ENCODE peak calls at places on chromosomes 2 and 18, in four cellular contexts. M is right lobe of liver; R is lower lobe of right lung; O is CD8-positive, alpha-beta T cell. F is an unnamed sample. For H3K36me3 and H3K4me1, the result is how much of the 10 kb centered on the place peaks cover.

GRCh38 chr2:72923833-72924352 is 6.6 kb downstream of the EMX1 start:
- DNase-seq in M (no peak), R (no peak), O (no peak), F (no peak)

GRCh38 chr2:149005471-149006077 is 32.9 kb upstream of the LYPD6B start:
- DNase-seq in M (no peak), R (no peak), O (no peak), F (no peak)

GRCh38 chr2:37683926-37684780 is 12.7 kb upstream of the CDC42EP3 start:
- DNase-seq in M (no peak), R (no peak), O (no peak), F (no peak)

GRCh38 chr18:51235011-51235789 is 37.7 kb upstream of the MEX3C start:
- DNase-seq in M (no peak), R (no peak), O (no peak), F (no peak)

GRCh38 chr2:188645982-188646381 is 328.2 kb upstream of the COL3A1 start:
- DNase-seq in M (no peak), R (no peak), O (no peak), F (no peak)

GRCh38 chr2:237486819-237487448 is at the start of gene MLPH:
- DNase-seq in M (peak), R (peak), O (no peak), F (no peak)

GRCh38 chr2:215143458-215143857 is 5.0 kb upstream of the ABCA12 start:
- DNase-seq in M (no peak), R (no peak), O (no peak), F (no peak)

GRCh38 chr2:73700111-73700510 is 37.0 kb downstream of the TPRKB start:
- DNase-seq in M (peak), R (no peak), O (no peak), F (no peak)

GRCh38 chr2:3867451-3867850 is 164.1 kb downstream of the DCDC2C start:
- DNase-seq in M (no peak), R (no peak), O (no peak), F (no peak)

GRCh38 chr18:2706903-2707302 is 51.4 kb downstream of the SMCHD1 start:
- DNase-seq in M (no peak), R (no peak), O (no peak), F (no peak)

GRCh38 chr2:237244976-237245646 is 159.4 kb downstream of the COPS8 start:
- DNase-seq in M (no peak), R (no peak), O (no peak), F (no peak)

GRCh38 chr2:236833501-236834186 is 252.0 kb upstream of the COPS8 start:
- DNase-seq in M (no peak), R (no peak), O (no peak), F (no peak)

GRCh38 chr2:214593723-214594122 is 182.9 kb downstream of the VWC2L start:
- DNase-seq in M (no peak), R (no peak), O (no peak), F (no peak)

GRCh38 chr2:127640082-127641072 is 5.6 kb upstream of the GPR17 start:
- DNase-seq in M (no peak), R (no peak), O (no peak), F (no peak)

GRCh38 chr2:204468689-204469429 is 76.4 kb upstream of the PARD3B start:
- DNase-seq in M (no peak), R (no peak), O (no peak), F (no peak)

GRCh38 chr2:112706170-112706664 is 14.6 kb upstream of the NT5DC4 start:
- DNase-seq in M (peak), R (no peak), O (peak), F (no peak)

GRCh38 chr2:83196225-83196624 is 1262.9 kb downstream of the SUCLG1 start:
- DNase-seq in M (no peak), R (no peak), O (no peak), F (no peak)

GRCh38 chr2:6963727-6964126 is 46.5 kb downstream of the RNF144A start:
- DNase-seq in M (no peak), R (no peak), O (no peak), F (no peak)

GRCh38 chr2:229616433-229616832 is 97.9 kb downstream of the DNER start:
- DNase-seq in M (no peak), R (no peak), O (no peak), F (no peak)

GRCh38 chr2:186309901-186310300 is 176.2 kb upstream of the ZC3H15 start:
- DNase-seq in M (no peak), R (no peak), O (no peak), F (no peak)

GRCh38 chr2:175600024-175600831 is 401.8 kb downstream of the LNPK start:
- DNase-seq in M (no peak), R (no peak), O (no peak), F (no peak)

GRCh38 chr2:151334082-151334815 is 23.1 kb upstream of the TNFAIP6 start:
- DNase-seq in M (no peak), R (no peak), O (no peak), F (peak)

GRCh38 chr2:198273670-198274069 is 469.3 kb downstream of the PLCL1 start:
- DNase-seq in M (no peak), R (no peak), O (no peak), F (no peak)

GRCh38 chr2:236367791-236368289 is 103.6 kb upstream of the ASB18 start:
- DNase-seq in M (no peak), R (no peak), O (no peak), F (no peak)

GRCh38 chr2:130819915-130820861 is 16.5 kb upstream of the ARHGEF4 start:
- DNase-seq in M (no peak), R (no peak), O (no peak), F (no peak)

GRCh38 chr2:236047886-236048540 is 120.2 kb downstream of the GBX2 start:
- DNase-seq in M (no peak), R (no peak), O (no peak), F (no peak)

GRCh38 chr2:150916997-150917396 is 344.7 kb downstream of the RBM43 start:
- DNase-seq in M (no peak), R (no peak), O (no peak), F (no peak)

GRCh38 chr2:16009560-16009959 is 69.2 kb downstream of the MYCN start:
- DNase-seq in M (no peak), R (no peak), O (no peak), F (no peak)

GRCh38 chr2:1231664-1232063 is 181.6 kb upstream of the TPO start:
- DNase-seq in M (no peak), R (no peak), O (no peak), F (no peak)

GRCh38 chr2:111094686-111095085 is 26.0 kb upstream of the BCL2L11 start:
- DNase-seq in M (no peak), R (no peak), O (no peak), F (no peak)

GRCh38 chr2:150465703-150466569 is 21.5 kb downstream of the RND3 start:
- DNase-seq in M (no peak), R (no peak), O (no peak), F (no peak)

GRCh38 chr2:240478346-240479110 is 43.1 kb downstream of the GPC1 start:
- DNase-seq in M (no peak), R (peak), O (no peak), F (peak)

GRCh38 chr2:204010611-204011560 is 74.3 kb downstream of the ICOS start:
- DNase-seq in M (no peak), R (no peak), O (no peak), F (no peak)

GRCh38 chr2:3870222-3870621 is 166.8 kb downstream of the DCDC2C start:
- DNase-seq in M (no peak), R (no peak), O (no peak), F (no peak)

GRCh38 chr2:141942006-141942789 is 188.6 kb downstream of the LRP1B start:
- DNase-seq in M (no peak), R (no peak), O (no peak), F (no peak)

GRCh38 chr2:69081001-69081400 is 68.0 kb downstream of the ANTXR1 start:
- DNase-seq in M (no peak), R (no peak), O (no peak), F (no peak)

GRCh38 chr2:64773461-64774118 is 119.9 kb upstream of the SERTAD2 start:
- DNase-seq in M (no peak), R (no peak), O (no peak), F (no peak)

GRCh38 chr2:199772693-199772976 is 78.4 kb downstream of the FTCDNL1 start:
- DNase-seq in M (no peak), R (no peak), O (no peak), F (no peak)

GRCh38 chr2:234564719-234565118 is 67.8 kb upstream of the ARL4C start:
- DNase-seq in M (no peak), R (no peak), O (no peak), F (no peak)
- TF ChIP-seq CTCF in M (peak), R (no peak), O (no peak), F (no peak)

GRCh38 chr2:11616097-11616687 is 53.8 kb downstream of the NTSR2 start:
- DNase-seq in M (no peak), R (no peak), O (no peak), F (no peak)

GRCh38 chr2:11616851-11617415 is 53.1 kb downstream of the NTSR2 start:
- DNase-seq in M (no peak), R (no peak), O (no peak), F (no peak)

GRCh38 chr2:11617527-11617926 is 52.5 kb downstream of the NTSR2 start:
- DNase-seq in M (no peak), R (no peak), O (no peak), F (no peak)

GRCh38 chr2:11613297-11613696 is 56.7 kb downstream of the NTSR2 start:
- DNase-seq in M (no peak), R (no peak), O (no peak), F (no peak)

GRCh38 chr2:11615209-11615608 is 54.8 kb downstream of the NTSR2 start:
- DNase-seq in M (no peak), R (no peak), O (no peak), F (no peak)
- H3K36me3 ChIP-seq in M (under half), R (under half), O (under half), F (under half)

GRCh38 chr18:9148239-9148552 is 11.6 kb downstream of the ANKRD12 start:
- DNase-seq in M (no peak), R (no peak), O (no peak), F (no peak)
- H3K4me1 ChIP-seq in M (half or more), R (half or more), O (under half), F (half or more)

DNA sequence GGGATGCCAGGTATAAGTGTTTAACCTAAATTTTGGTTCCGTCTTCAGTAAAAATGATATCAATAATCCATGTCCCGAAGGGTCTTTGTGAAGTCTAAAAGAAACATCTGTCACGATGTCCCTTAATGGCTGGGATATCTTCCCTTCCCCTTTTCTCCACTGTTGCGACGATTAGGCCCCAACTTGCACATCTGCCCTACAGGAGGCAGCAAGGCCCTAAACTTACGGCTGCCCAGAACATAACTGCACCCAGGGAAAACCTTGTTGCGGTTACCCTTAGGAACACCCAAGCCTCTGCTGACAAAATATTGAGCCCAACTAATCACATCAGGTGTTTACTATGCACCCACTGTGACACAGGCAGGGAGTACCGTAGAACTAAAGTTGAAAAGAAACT is 1.2 kb upstream of the SMAD2 start:
- DNase-seq in M (no peak), R (no peak), O (no peak), F (no peak)
- TF ChIP-seq CTCF in M (no peak), R (no peak), O (no peak), F (no peak)

GRCh38 chr2:226366920-226367319 is 432.7 kb downstream of the IRS1 start:
- DNase-seq in M (no peak), R (no peak), O (no peak), F (no peak)
- H3K36me3 ChIP-seq in M (under half), R (under half), O (under half), F (under half)

DNA sequence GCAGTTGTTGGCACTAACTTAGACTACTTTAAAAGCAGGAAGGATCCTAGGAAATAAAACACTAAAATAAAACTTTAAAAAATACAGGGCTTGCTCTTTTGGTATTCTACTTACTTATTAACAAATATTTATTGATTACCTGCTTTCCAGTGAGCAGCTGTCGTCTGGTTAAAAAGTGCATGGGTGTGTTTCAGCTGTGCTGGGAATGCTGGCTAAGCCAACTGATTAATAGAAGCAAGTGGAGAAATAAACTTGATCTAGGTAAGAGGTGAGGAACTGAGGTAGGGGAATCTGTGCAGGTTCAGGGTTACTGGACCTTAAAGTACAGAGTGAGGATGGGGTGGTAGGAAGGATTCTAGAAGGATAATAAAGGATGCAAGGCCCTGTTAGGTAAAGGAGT is 110.8 kb downstream of the SPTBN1 start:
- DNase-seq in M (peak), R (no peak), O (no peak), F (no peak)
- H3K4me1 ChIP-seq in M (half or more), R (half or more), O (half or more), F (under half)

GRCh38 chr2:121562269-121563176 is 31.8 kb downstream of the RNU4ATAC start:
- DNase-seq in M (no peak), R (no peak), O (no peak), F (no peak)

GRCh38 chr2:121567452-121567851 is 36.8 kb downstream of the RNU4ATAC start:
- DNase-seq in M (no peak), R (no peak), O (no peak), F (no peak)

GRCh38 chr2:121567957-121568409 is 37.3 kb downstream of the RNU4ATAC start:
- DNase-seq in M (no peak), R (no peak), O (no peak), F (no peak)

GRCh38 chr2:121565389-121566250 is 34.9 kb downstream of the RNU4ATAC start:
- DNase-seq in M (no peak), R (no peak), O (no peak), F (no peak)

DNA sequence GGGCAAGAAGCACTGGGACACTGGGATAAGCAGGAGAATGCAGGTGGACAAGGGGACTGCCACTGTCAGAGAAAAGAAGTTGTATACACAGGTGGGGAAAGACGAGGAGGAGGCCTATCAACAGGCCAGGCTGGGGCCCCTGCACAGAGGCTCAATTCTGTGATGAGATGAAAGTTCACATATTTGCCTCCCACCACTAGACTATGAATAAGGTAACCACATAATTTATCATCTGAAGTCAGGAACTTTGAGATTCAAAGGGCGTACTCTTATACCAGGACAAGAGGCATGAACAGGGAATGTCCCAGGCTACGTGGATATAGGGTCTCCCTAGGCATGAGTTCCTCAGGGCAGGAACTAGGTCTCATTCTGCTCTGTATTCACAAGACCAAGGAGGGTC is 34.2 kb downstream of the RNU4ATAC start:
- DNase-seq in M (no peak), R (no peak), O (no peak), F (no peak)
- TF ChIP-seq CTCF in M (no peak), R (no peak), O (no peak), F (no peak)

DNA sequence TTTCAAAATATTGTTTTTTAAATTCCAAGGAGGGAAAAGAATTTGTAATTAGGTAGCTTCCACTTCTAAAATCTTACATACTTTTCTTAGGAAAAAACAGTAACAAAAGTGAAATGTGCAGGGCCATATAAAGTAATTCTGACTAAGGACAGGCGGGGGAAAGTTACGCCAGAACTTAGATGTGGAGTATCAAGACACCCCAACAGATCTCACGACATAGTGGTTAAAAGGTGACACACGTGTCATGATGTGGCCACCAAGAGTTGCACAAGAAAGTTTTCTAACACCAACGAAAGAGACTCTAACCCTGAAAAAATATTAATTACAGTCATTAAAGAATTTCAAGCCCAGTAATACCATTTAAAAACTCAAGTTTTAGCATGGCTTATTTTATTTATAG is 51.0 kb downstream of the KIDINS220 start:
- DNase-seq in M (no peak), R (no peak), O (no peak), F (no peak)
- H3K36me3 ChIP-seq in M (under half), R (half or more), O (under half), F (under half)

GRCh38 chr2:201436141-201436540 is 15.1 kb downstream of the TRAK2 start:
- DNase-seq in M (no peak), R (no peak), O (no peak), F (no peak)
- H3K4me1 ChIP-seq in M (under half), R (half or more), O (under half), F (half or more)